ENCODE peak calls at places on chromosomes 3 and 15, in four cellular contexts. P, Y, U and D are unnamed samples.
A peak's percentile ranks its signal among the peaks of the same experiment; 100 is the strongest.

GRCh38 chr3:87006844-87007439 is 16.0 kb upstream of the VGLL3 start:
- DNase-seq in P (peak; percentile 50), Y (no peak), U (no peak), D (no peak)

GRCh38 chr3:64022451-64023186 is 675 bp downstream of the PSMD6 start:
- DNase-seq in P (no peak), Y (no peak), U (no peak), D (peak; percentile 51)

GRCh38 chr15:42070966-42071350 is 23.4 kb downstream of the PLA2G4D start:
- DNase-seq in P (no peak), Y (no peak), U (no peak), D (no peak)

GRCh38 chr15:32970847-32971246 is 223.7 kb downstream of the FMN1 start:
- DNase-seq in P (no peak), Y (no peak), U (no peak), D (no peak)

GRCh38 chr3:194285859-194286197 is 65.3 kb downstream of the CPN2 start:
- DNase-seq in P (no peak), Y (no peak), U (no peak), D (no peak)

GRCh38 chr3:173584093-173584833 is 186.7 kb downstream of the NLGN1 start:
- DNase-seq in P (peak; percentile 44), Y (no peak), U (peak; percentile 5), D (peak; percentile 84)

GRCh38 chr15:35126236-35126635 is 41.1 kb upstream of the NANOGP8 start:
- DNase-seq in P (no peak), Y (no peak), U (no peak), D (no peak)

GRCh38 chr3:15512173-15512572 is 9.3 kb downstream of the COLQ start:
- DNase-seq in P (peak; percentile 27), Y (no peak), U (no peak), D (no peak)

GRCh38 chr3:120850326-120851295 is 57.4 kb upstream of the STXBP5L start:
- DNase-seq in P (no peak), Y (no peak), U (no peak), D (no peak)

GRCh38 chr3:31406901-31407300 is 125.8 kb upstream of the STT3B start:
- DNase-seq in P (no peak), Y (no peak), U (no peak), D (no peak)

GRCh38 chr15:70964686-70965085 is 72.1 kb downstream of the LRRC49 start:
- DNase-seq in P (no peak), Y (no peak), U (no peak), D (no peak)
- TF ChIP-seq FOS in P (no peak), Y (no peak), U (no peak), D (no peak)

DNA sequence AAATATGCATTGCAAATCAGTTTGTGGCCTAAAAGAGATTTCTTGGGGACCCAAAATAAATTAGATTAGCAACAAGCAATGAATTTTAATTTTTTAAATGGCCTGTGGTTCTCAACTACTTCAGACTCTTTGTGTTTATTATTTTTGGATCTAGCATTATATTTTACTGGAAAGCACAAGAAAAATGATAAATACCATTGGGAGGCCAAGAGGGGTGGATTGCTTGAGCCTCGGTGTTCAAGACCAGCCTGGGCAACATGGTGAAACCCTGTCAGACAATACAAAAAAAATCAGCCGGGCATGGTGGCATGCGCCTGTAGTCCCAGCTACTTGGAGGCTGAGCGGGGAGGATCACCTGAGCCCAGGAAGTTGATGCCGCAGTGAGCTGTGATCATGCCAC is 13.6 kb downstream of the LACTB start:
- DNase-seq in P (peak; percentile 46), Y (no peak), U (no peak), D (no peak)
- H3K9ac ChIP-seq in P (peak overlapping the region; percentile 15), Y (no peak overlapping the region), U (no peak overlapping the region), D (peak overlapping the region; percentile 88)

GRCh38 chr3:79178471-79178870 is 589.3 kb downstream of the ROBO1 start:
- DNase-seq in P (no peak), Y (no peak), U (no peak), D (no peak)

DNA sequence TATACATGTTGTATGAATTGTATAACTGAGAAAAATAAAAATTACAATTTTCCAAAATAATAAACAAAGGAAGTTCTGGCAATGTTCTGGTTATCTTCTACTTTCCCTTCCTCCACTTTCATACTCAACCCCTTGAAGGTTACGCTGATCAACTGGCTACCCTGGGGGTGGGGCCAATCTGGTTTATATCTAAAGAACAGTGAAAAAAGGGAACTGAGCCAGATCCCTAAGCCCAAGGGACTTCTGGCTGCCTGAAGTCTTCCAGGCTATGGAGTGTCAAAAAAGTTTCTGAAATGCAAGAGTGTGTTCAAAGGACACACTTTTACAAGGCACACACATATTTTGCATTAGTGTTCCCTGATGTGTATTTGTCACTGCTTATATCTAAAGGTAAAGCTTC is 591.9 kb downstream of the ROBO1 start:
- DNase-seq in P (no peak), Y (no peak), U (no peak), D (no peak)
- TF ChIP-seq FOS in P (no peak), Y (no peak), U (no peak), D (no peak)

GRCh38 chr3:112303811-112304325 is 9.9 kb upstream of the SLC9C1 start:
- DNase-seq in P (peak; percentile 28), Y (no peak), U (no peak), D (peak; percentile 53)
- H3K9ac ChIP-seq in P (peak overlapping the region; percentile 46), Y (peak overlapping the region; percentile 27), U (no peak overlapping the region), D (peak overlapping the region; percentile 22)